ENCODE peak calls at places on chromosomes 13 and 19, in five cellular contexts. A, G, M, P and B are unnamed samples.

GRCh38 chr13:106481919-106482318 is 53.5 kb downstream of the EFNB2 start:
- DNase-seq in G (no peak), A (no peak), M (no peak), P (no peak), B (no peak)

GRCh38 chr13:89925107-89925506 is 1422.4 kb upstream of the MIR17HG start:
- DNase-seq in A (peak; percentile 30), G (no peak), P (peak; percentile 32), M (no peak), B (no peak)

GRCh38 chr13:110538632-110539031 is 22.9 kb downstream of the RAB20 start:
- DNase-seq in M (no peak), A (no peak), G (no peak), P (no peak), B (no peak)

GRCh38 chr19:40398417-40399056 is 8.6 kb upstream of the HIPK4 start:
- DNase-seq in P (no peak), A (peak; percentile 90), M (no peak), G (peak; percentile 86), B (no peak)

GRCh38 chr13:46211116-46211515 is 612 bp upstream of the LRRC63 start:
- DNase-seq in M (no peak), P (no peak), G (no peak), A (peak; percentile 85), B (no peak)

GRCh38 chr19:50711196-50711595 is 8.4 kb downstream of the SHANK1 start:
- DNase-seq in P (no peak), G (no peak), M (no peak), A (no peak), B (no peak)

GRCh38 chr13:42832341-42833153 is 51.2 kb downstream of the FAM216B start:
- DNase-seq in P (peak; percentile 20), M (no peak), A (no peak), G (no peak), B (no peak)

GRCh38 chr13:110073982-110074381 is 233.0 kb downstream of the COL4A1 start:
- DNase-seq in M (no peak), P (no peak), G (no peak), A (peak; percentile 3), B (no peak)

GRCh38 chr13:23743269-23743668 is 145.9 kb downstream of the MIPEP start:
- DNase-seq in P (no peak), G (no peak), M (no peak), A (no peak), B (peak; percentile 41)

GRCh38 chr13:77386880-77387606 is 60.1 kb upstream of the MYCBP2 start:
- DNase-seq in P (no peak), G (no peak), A (no peak), M (no peak), B (peak; percentile 28)

GRCh38 chr13:51733656-51734334 is 70.2 kb downstream of the DHRS12 start:
- DNase-seq in G (no peak), P (no peak), M (no peak), A (no peak), B (no peak)

GRCh38 chr13:50267917-50268316 is 252.7 kb downstream of the KCNRG start:
- DNase-seq in A (no peak), M (no peak), G (no peak), P (peak; percentile 22), B (no peak)

GRCh38 chr13:55439450-55439849 is 1701.3 kb upstream of the PRR20A start:
- DNase-seq in M (no peak), A (no peak), P (no peak), G (no peak), B (no peak)

GRCh38 chr19:40862333-40862732 is 12.1 kb upstream of the CYP2A6 start:
- DNase-seq in M (no peak), G (peak; percentile 32), P (peak; percentile 4), A (peak; percentile 35), B (peak; percentile 32)

GRCh38 chr19:48874309-48875135 is 2.3 kb downstream of the PPP1R15A start:
- DNase-seq in P (no peak), A (peak; percentile 77), M (no peak), G (no peak), B (peak; percentile 52)
- TF ChIP-seq KDM1A in P (no peak), A (peak; percentile 63), M (no peak), G (no peak), B (no peak)

DNA sequence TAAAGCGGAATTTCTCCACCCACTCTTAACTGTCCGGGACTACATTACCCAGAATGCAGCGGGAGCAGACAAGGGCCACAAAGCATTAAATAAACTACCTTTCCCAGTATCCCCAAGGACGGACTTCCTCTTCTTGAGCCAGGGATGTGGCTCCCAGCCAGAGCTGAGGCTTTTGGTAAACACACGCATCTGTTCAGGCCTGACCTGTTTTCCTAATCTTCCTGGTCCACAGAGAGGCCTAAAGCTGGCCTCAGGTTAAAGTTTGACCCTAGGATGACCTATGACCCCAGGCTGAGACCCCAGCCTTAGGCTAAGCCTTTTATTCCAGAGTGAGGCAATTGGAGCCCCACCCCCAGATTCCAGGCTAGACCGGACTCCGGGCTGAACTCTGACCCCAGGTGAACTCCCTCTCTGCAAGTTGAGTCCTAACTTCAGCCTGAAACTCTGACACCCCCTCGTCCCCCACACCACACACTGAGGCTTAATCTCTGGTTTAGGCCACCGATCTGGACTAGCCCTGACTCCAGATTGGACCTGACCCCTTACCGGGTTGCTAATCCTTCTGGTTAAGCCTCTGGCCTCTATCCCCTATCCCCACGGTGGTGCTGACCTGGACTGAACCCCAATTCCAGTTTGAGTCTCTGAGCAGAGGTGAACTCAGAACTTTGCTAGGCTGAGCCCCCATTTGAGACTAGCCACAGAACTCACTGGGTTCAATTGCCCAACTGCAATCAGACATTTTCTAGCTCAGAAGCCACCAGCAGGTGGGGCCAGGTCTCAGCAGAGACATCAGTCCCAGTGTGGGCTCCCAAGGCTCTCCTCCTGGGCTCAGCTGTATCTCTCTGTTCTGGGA is 719 bp upstream of the GPR108 start:
- DNase-seq in P (peak; percentile 87), G (peak; percentile 78), A (peak; percentile 88), M (no peak), B (peak; percentile 84)
- TF ChIP-seq KDM1A in P (peak; percentile 45), G (no peak), A (peak; percentile 55), M (no peak), B (no peak)

GRCh38 chr13:34942732-34943674 is 933 bp downstream of the NBEA start:
- DNase-seq in A (no peak), G (peak; percentile 63), P (no peak), M (no peak), B (peak; percentile 38)
- TF ChIP-seq KDM1A in A (no peak), G (no peak), P (no peak), M (no peak), B (no peak)

GRCh38 chr13:65932587-65933239 is 1297.4 kb downstream of the PCDH9 start:
- DNase-seq in G (no peak), P (no peak), M (no peak), A (no peak), B (no peak)
- TF ChIP-seq KDM1A in G (no peak), P (no peak), M (no peak), A (no peak), B (no peak)

GRCh38 chr13:52955505-52955904 is 73.1 kb upstream of the OLFM4 start:
- DNase-seq in M (no peak), G (peak; percentile 66), P (no peak), A (no peak), B (no peak)
- TF ChIP-seq KDM1A in M (no peak), G (no peak), P (no peak), A (no peak), B (no peak)